ENCODE peak calls at places on chromosomes 7 and 10, in five cellular contexts. One of them, this sample, is unnamed.

GRCh38 chr7:16891874-16892620 is 10.3 kb upstream of the AGR3 start:
- DNase-seq in sigmoid colon: no peak
- DNase-seq in neuronal stem cell: no peak
- DNase-seq in right lobe of liver: no peak
- DNase-seq in caudate nucleus: no peak
- DNase-seq in this sample: no peak

GRCh38 chr10:63720072-63720537 is 198.9 kb downstream of the REEP3 start:
- DNase-seq in sigmoid colon: no peak
- DNase-seq in neuronal stem cell: peak; percentile 52
- DNase-seq in right lobe of liver: no peak
- DNase-seq in caudate nucleus: no peak
- DNase-seq in this sample: no peak

GRCh38 chr7:22083711-22084289 is 138.1 kb upstream of the CDCA7L start:
- DNase-seq in sigmoid colon: no peak
- DNase-seq in neuronal stem cell: no peak
- DNase-seq in right lobe of liver: no peak
- DNase-seq in caudate nucleus: no peak
- DNase-seq in this sample: no peak

GRCh38 chr10:101778781-101779543 is 3.0 kb upstream of the FGF8 start:
- DNase-seq in sigmoid colon: peak; percentile 66
- DNase-seq in neuronal stem cell: peak; percentile 62
- DNase-seq in right lobe of liver: no peak
- DNase-seq in caudate nucleus: no peak
- DNase-seq in this sample: no peak

GRCh38 chr7:46932656-46933424 is 649.1 kb downstream of the TNS3 start:
- DNase-seq in sigmoid colon: peak; percentile 80
- DNase-seq in neuronal stem cell: no peak
- DNase-seq in right lobe of liver: no peak
- DNase-seq in caudate nucleus: no peak
- DNase-seq in this sample: no peak

GRCh38 chr7:128841961-128842673 is 11.9 kb downstream of the FLNC start:
- DNase-seq in sigmoid colon: no peak
- DNase-seq in neuronal stem cell: peak; percentile 36
- DNase-seq in right lobe of liver: peak; percentile 55
- DNase-seq in caudate nucleus: no peak
- DNase-seq in this sample: no peak

GRCh38 chr10:112907893-112908292 is 42.2 kb upstream of the TCF7L2 start:
- DNase-seq in sigmoid colon: no peak
- DNase-seq in neuronal stem cell: no peak
- DNase-seq in right lobe of liver: no peak
- DNase-seq in caudate nucleus: no peak
- DNase-seq in this sample: no peak

GRCh38 chr7:147298611-147299043 is 1182.0 kb downstream of the CNTNAP2 start:
- DNase-seq in sigmoid colon: no peak
- DNase-seq in neuronal stem cell: no peak
- DNase-seq in right lobe of liver: no peak
- DNase-seq in caudate nucleus: no peak
- DNase-seq in this sample: no peak

DNA sequence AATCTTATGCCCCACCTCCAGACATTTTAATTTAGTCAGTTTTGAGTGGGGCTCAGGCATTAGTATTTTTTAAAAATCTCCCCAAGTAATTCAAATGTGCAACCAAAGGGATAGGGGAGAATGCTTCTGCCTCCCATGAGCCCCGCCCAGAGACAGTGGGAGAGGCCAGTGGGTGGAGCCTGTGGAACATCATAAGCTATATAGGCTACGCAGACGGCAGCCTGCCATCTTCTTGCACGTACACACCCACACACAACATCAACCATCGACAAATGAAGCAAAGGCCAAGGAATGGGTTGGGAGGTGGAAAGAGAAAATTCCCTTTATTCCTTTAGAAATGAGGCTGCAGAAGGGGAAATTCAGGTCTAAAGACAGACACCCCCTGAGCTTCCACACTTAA is 25.2 kb downstream of the CREB3L2 start:
- DNase-seq in sigmoid colon: no peak
- DNase-seq in neuronal stem cell: no peak
- DNase-seq in right lobe of liver: no peak
- DNase-seq in caudate nucleus: no peak
- DNase-seq in this sample: no peak
- H3K27ac ChIP-seq in sigmoid colon: peak overlapping the region; percentile 81
- H3K27ac ChIP-seq in neuronal stem cell: no peak overlapping the region
- H3K27ac ChIP-seq in right lobe of liver: no peak overlapping the region
- H3K27ac ChIP-seq in caudate nucleus: no peak overlapping the region
- H3K27ac ChIP-seq in this sample: peak overlapping the region; percentile 17

DNA sequence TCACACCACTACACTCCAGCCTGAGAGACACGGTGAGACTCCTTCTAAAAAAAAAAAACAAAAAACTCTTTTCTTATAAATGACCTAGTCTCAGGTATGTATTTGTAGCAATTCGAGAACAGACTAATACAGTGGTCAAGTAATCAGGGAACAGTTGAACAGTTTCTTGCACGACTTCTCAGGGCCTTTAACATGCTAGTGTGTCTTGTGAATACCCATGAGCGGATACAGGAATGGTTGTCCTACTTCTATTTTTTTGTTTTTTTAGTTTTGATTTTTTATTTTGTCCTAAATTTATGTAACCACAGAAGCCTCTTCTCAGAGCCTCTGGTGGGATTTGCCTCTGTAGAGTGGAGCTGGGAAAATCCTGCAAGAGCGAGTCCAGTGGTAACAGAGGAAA is 71.0 kb upstream of the NANOS1 start:
- DNase-seq in sigmoid colon: no peak
- DNase-seq in neuronal stem cell: no peak
- DNase-seq in right lobe of liver: no peak
- DNase-seq in caudate nucleus: no peak
- DNase-seq in this sample: no peak
- H3K27ac ChIP-seq in sigmoid colon: peak overlapping the region; percentile 51
- H3K27ac ChIP-seq in neuronal stem cell: no peak overlapping the region
- H3K27ac ChIP-seq in right lobe of liver: no peak overlapping the region
- H3K27ac ChIP-seq in caudate nucleus: no peak overlapping the region
- H3K27ac ChIP-seq in this sample: no peak overlapping the region

GRCh38 chr10:11242443-11243386 is 225.0 kb downstream of the CELF2 start:
- DNase-seq in sigmoid colon: no peak
- DNase-seq in neuronal stem cell: no peak
- DNase-seq in right lobe of liver: no peak
- DNase-seq in caudate nucleus: no peak
- DNase-seq in this sample: peak; percentile 41
- H3K27ac ChIP-seq in sigmoid colon: no peak overlapping the region
- H3K27ac ChIP-seq in neuronal stem cell: no peak overlapping the region
- H3K27ac ChIP-seq in right lobe of liver: no peak overlapping the region
- H3K27ac ChIP-seq in caudate nucleus: peak overlapping the region; percentile 50
- H3K27ac ChIP-seq in this sample: no peak overlapping the region

GRCh38 chr10:19620867-19621266 is 195.4 kb upstream of the PLXDC2 start:
- DNase-seq in sigmoid colon: no peak
- DNase-seq in neuronal stem cell: no peak
- DNase-seq in right lobe of liver: no peak
- DNase-seq in caudate nucleus: no peak
- DNase-seq in this sample: no peak
- H3K27ac ChIP-seq in sigmoid colon: no peak overlapping the region
- H3K27ac ChIP-seq in neuronal stem cell: no peak overlapping the region
- H3K27ac ChIP-seq in right lobe of liver: no peak overlapping the region
- H3K27ac ChIP-seq in caudate nucleus: no peak overlapping the region
- H3K27ac ChIP-seq in this sample: no peak overlapping the region

GRCh38 chr7:74271742-74272141 is 17.5 kb upstream of the CLIP2 start:
- DNase-seq in sigmoid colon: no peak
- DNase-seq in neuronal stem cell: no peak
- DNase-seq in right lobe of liver: no peak
- DNase-seq in caudate nucleus: no peak
- DNase-seq in this sample: no peak

GRCh38 chr7:74280985-74281384 is 8.2 kb upstream of the CLIP2 start:
- DNase-seq in sigmoid colon: no peak
- DNase-seq in neuronal stem cell: no peak
- DNase-seq in right lobe of liver: no peak
- DNase-seq in caudate nucleus: no peak
- DNase-seq in this sample: no peak

GRCh38 chr7:74277636-74278035 is 11.6 kb upstream of the CLIP2 start:
- DNase-seq in sigmoid colon: no peak
- DNase-seq in neuronal stem cell: no peak
- DNase-seq in right lobe of liver: no peak
- DNase-seq in caudate nucleus: no peak
- DNase-seq in this sample: no peak

GRCh38 chr7:74272305-74273038 is 16.7 kb upstream of the CLIP2 start:
- DNase-seq in sigmoid colon: peak; percentile 90
- DNase-seq in neuronal stem cell: no peak
- DNase-seq in right lobe of liver: peak; percentile 66
- DNase-seq in caudate nucleus: peak; percentile 32
- DNase-seq in this sample: peak; percentile 54

DNA sequence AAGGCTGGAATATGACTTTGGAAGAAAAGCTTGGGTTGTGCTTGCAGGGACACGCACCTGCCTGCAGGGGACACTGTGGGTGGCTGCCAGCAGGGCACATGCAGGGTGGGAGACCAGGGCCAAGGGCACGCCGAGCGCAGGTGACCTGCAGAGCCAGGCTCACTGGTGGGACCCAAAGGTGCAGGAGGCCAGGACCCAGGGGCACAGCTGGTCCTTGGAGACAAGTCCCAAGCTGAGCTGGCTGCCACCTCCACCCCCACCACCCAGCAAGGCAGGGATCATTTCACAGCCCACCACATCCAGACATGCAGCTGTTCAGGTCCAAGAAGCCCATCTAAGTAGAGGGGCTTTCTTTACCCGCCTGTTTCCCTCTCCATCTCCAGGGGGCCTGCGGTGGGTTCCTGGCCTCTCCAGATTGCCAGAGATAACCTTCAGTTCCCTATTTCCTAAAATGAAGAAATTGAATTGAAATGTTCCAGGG is 13.8 kb upstream of the CLIP2 start:
- DNase-seq in sigmoid colon: no peak
- DNase-seq in neuronal stem cell: no peak
- DNase-seq in right lobe of liver: no peak
- DNase-seq in caudate nucleus: no peak
- DNase-seq in this sample: no peak
- H3K27ac ChIP-seq in sigmoid colon: no peak overlapping the region
- H3K27ac ChIP-seq in neuronal stem cell: no peak overlapping the region
- H3K27ac ChIP-seq in right lobe of liver: no peak overlapping the region
- H3K27ac ChIP-seq in caudate nucleus: no peak overlapping the region
- H3K27ac ChIP-seq in this sample: peak overlapping the region; percentile 21

GRCh38 chr7:77406421-77406820 is 9.7 kb downstream of the GSAP start:
- DNase-seq in sigmoid colon: no peak
- DNase-seq in neuronal stem cell: no peak
- DNase-seq in right lobe of liver: no peak
- DNase-seq in caudate nucleus: no peak
- DNase-seq in this sample: no peak
- H3K27ac ChIP-seq in sigmoid colon: no peak overlapping the region
- H3K27ac ChIP-seq in neuronal stem cell: no peak overlapping the region
- H3K27ac ChIP-seq in right lobe of liver: no peak overlapping the region
- H3K27ac ChIP-seq in caudate nucleus: no peak overlapping the region
- H3K27ac ChIP-seq in this sample: no peak overlapping the region

DNA sequence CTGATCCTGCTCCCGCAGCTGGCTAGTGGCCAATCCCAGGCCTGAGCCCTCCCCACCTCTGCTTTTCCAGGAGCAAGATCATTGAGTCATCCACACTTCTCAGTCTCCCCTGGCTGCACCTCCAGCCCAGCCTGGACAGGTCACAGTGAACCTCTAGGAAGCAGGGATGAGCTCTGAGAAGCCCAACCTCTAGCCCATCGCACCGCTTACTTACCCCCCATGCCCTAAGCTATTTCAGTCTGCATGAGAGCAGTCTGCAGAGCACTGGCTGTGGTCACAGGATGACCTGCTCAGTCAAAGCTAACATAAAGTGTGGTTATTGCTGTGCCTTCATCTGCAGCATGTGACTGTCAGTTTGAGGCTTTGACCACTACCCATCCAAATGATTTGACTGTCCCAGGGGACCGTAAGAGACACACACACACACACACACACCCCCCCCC is 129.2 kb downstream of the SORBS1 start:
- DNase-seq in sigmoid colon: no peak
- DNase-seq in neuronal stem cell: no peak
- DNase-seq in right lobe of liver: no peak
- DNase-seq in caudate nucleus: no peak
- DNase-seq in this sample: no peak
- H3K27ac ChIP-seq in sigmoid colon: peak overlapping the region; percentile 96
- H3K27ac ChIP-seq in neuronal stem cell: no peak overlapping the region
- H3K27ac ChIP-seq in right lobe of liver: peak overlapping the region; percentile 81
- H3K27ac ChIP-seq in caudate nucleus: no peak overlapping the region
- H3K27ac ChIP-seq in this sample: no peak overlapping the region

GRCh38 chr10:84829121-84829520 is 500.7 kb downstream of the CCSER2 start:
- DNase-seq in sigmoid colon: no peak
- DNase-seq in neuronal stem cell: no peak
- DNase-seq in right lobe of liver: no peak
- DNase-seq in caudate nucleus: no peak
- DNase-seq in this sample: no peak

GRCh38 chr10:84825330-84825729 is 496.9 kb downstream of the CCSER2 start:
- DNase-seq in sigmoid colon: no peak
- DNase-seq in neuronal stem cell: no peak
- DNase-seq in right lobe of liver: no peak
- DNase-seq in caudate nucleus: no peak
- DNase-seq in this sample: no peak

GRCh38 chr10:84824525-84824924 is 496.1 kb downstream of the CCSER2 start:
- DNase-seq in sigmoid colon: no peak
- DNase-seq in neuronal stem cell: no peak
- DNase-seq in right lobe of liver: no peak
- DNase-seq in caudate nucleus: no peak
- DNase-seq in this sample: no peak

GRCh38 chr10:84822926-84823325 is 494.5 kb downstream of the CCSER2 start:
- DNase-seq in sigmoid colon: no peak
- DNase-seq in neuronal stem cell: no peak
- DNase-seq in right lobe of liver: no peak
- DNase-seq in caudate nucleus: no peak
- DNase-seq in this sample: no peak

GRCh38 chr10:84826704-84827103 is 498.3 kb downstream of the CCSER2 start:
- DNase-seq in sigmoid colon: no peak
- DNase-seq in neuronal stem cell: no peak
- DNase-seq in right lobe of liver: no peak
- DNase-seq in caudate nucleus: no peak
- DNase-seq in this sample: no peak
- H3K27ac ChIP-seq in sigmoid colon: no peak overlapping the region
- H3K27ac ChIP-seq in neuronal stem cell: no peak overlapping the region
- H3K27ac ChIP-seq in right lobe of liver: no peak overlapping the region
- H3K27ac ChIP-seq in caudate nucleus: no peak overlapping the region
- H3K27ac ChIP-seq in this sample: no peak overlapping the region